ENCODE peak calls at places on chromosomes 5 and 9, in six cellular contexts. G is A549, B is HepG2, N is K562, X is endothelial cell of umbilical vein, J is GM12878. E is an unnamed sample.

GRCh38 chr5:148374693-148375360 is 8.9 kb upstream of the FBXO38 start:
- DNase-seq in G (peak), B (peak), N (peak), X (peak), J (no peak), E (peak)

GRCh38 chr9:115099891-115100290 is 18.1 kb downstream of the TNC start:
- DNase-seq in G (no peak), B (no peak), N (no peak), X (no peak), J (no peak), E (no peak)

GRCh38 chr5:149486726-149487635 is 64.3 kb downstream of the CSNK1A1 start:
- DNase-seq in G (no peak), B (peak), N (no peak), X (peak), J (no peak), E (no peak)

GRCh38 chr9:89463986-89464901 is 33.7 kb downstream of the SEMA4D start:
- DNase-seq in G (no peak), B (no peak), N (no peak), X (no peak), J (peak), E (peak)

GRCh38 chr5:24401767-24402166 is 243.0 kb downstream of the CDH10 start:
- DNase-seq in G (peak), B (no peak), N (no peak), X (no peak), J (no peak), E (no peak)

GRCh38 chr9:92136184-92136858 is 21.1 kb upstream of the SPTLC1 start:
- DNase-seq in G (no peak), B (no peak), N (no peak), X (no peak), J (no peak), E (no peak)

GRCh38 chr9:20592673-20593072 is 29.6 kb downstream of the MLLT3 start:
- DNase-seq in G (no peak), B (no peak), N (no peak), X (peak), J (no peak), E (no peak)

GRCh38 chr9:42852133-42852532 is 668.7 kb downstream of the SPATA31A6 start:
- DNase-seq in G (peak), B (peak), N (no peak), X (no peak), J (no peak), E (peak)

GRCh38 chr9:24832307-24832706 is 286.6 kb upstream of the IZUMO3 start:
- DNase-seq in G (peak), B (peak), N (no peak), X (no peak), J (no peak), E (peak)

GRCh38 chr5:73763300-73764032 is 137.5 kb downstream of the ARHGEF28 start:
- DNase-seq in G (peak), B (peak), N (no peak), X (no peak), J (no peak), E (no peak)

GRCh38 chr5:113866763-113867162 is 353.3 kb downstream of the YTHDC2 start:
- DNase-seq in G (no peak), B (no peak), N (no peak), X (no peak), J (no peak), E (no peak)

GRCh38 chr5:23506329-23507236 is 826 bp upstream of the PRDM9 start:
- DNase-seq in G (peak), B (peak), N (no peak), X (no peak), J (no peak), E (peak)

GRCh38 chr9:573551-574410 is 267.7 kb upstream of the DMRT1 start:
- DNase-seq in G (no peak), B (peak), N (no peak), X (no peak), J (no peak), E (no peak)

GRCh38 chr5:138542120-138542955 is 698 bp downstream of the ETF1 start:
- DNase-seq in G (no peak), B (no peak), N (peak), X (peak), J (no peak), E (peak)

GRCh38 chr5:172634106-172634899 is 6.8 kb upstream of the NEURL1B start:
- DNase-seq in G (no peak), B (no peak), N (no peak), X (no peak), J (no peak), E (no peak)

GRCh38 chr9:127437497-127438264 is 13.5 kb downstream of the ZNF79 start:
- DNase-seq in G (no peak), B (no peak), N (no peak), X (no peak), J (no peak), E (no peak)

GRCh38 chr5:122723606-122724352 is 51.1 kb upstream of the SNX2 start:
- DNase-seq in G (no peak), B (no peak), N (no peak), X (no peak), J (peak), E (no peak)

GRCh38 chr9:135718616-135719015 is 16.6 kb downstream of the KCNT1 start:
- DNase-seq in G (peak), B (peak), N (no peak), X (peak), J (no peak), E (peak)

GRCh38 chr9:38622083-38622674 is 1.8 kb upstream of the ANKRD18A start:
- DNase-seq in G (peak), B (peak), N (no peak), X (no peak), J (no peak), E (peak)

GRCh38 chr5:93296338-93296737 is 284.7 kb downstream of the NR2F1-AS1 start:
- DNase-seq in G (no peak), B (no peak), N (no peak), X (peak), J (no peak), E (no peak)

GRCh38 chr5:39009280-39009679 is 64.9 kb downstream of the RICTOR start:
- DNase-seq in G (no peak), B (no peak), N (no peak), X (no peak), J (no peak), E (no peak)

GRCh38 chr5:125602184-125602583 is 821.0 kb upstream of the GRAMD2B start:
- DNase-seq in G (no peak), B (no peak), N (no peak), X (no peak), J (no peak), E (no peak)

GRCh38 chr9:134704499-134704898 is 62.9 kb downstream of the COL5A1 start:
- DNase-seq in G (no peak), B (no peak), N (no peak), X (peak), J (no peak), E (no peak)

GRCh38 chr9:129311638-129312037 is 133.6 kb upstream of the IER5L start:
- DNase-seq in G (no peak), B (no peak), N (no peak), X (no peak), J (no peak), E (no peak)

GRCh38 chr5:102536323-102536928 is 37.6 kb upstream of the SLCO6A1 start:
- DNase-seq in G (peak), B (no peak), N (no peak), X (peak), J (no peak), E (peak)
- TF ChIP-seq CTCF in G (peak), B (no peak), N (no peak), X (no peak), J (peak), E (no peak)

DNA sequence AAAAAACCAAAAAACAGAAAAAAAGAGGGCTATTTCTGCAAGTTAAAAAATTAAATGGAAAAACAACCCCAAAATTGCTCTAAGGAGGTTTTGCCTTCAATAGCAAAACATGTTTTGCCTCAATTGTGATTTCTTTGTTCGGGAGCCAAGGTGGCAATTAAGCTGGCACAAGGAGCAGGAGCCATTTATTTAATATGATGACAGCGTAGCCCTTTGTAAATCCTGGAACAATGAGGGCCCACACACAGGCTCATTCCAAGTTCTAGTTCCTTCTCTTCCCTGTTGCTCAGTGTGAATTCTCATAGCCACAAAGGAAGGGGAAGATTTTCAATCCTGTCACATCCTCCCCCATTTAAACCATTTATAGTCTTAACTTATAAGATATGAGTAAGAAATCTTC is 353.2 kb downstream of the PDE4D start:
- DNase-seq in G (no peak), B (no peak), N (no peak), X (peak), J (no peak), E (no peak)
- TF ChIP-seq MYC in G (no peak), B (no peak), N (no peak), X (no peak), J (no peak), E (no peak)

GRCh38 chr5:161546463-161547301 is at the start of gene GABRB2:
- DNase-seq in G (peak), B (peak), N (no peak), X (peak), J (peak), E (peak)
- H3K4me3 ChIP-seq in G (peak), B (peak), N (no peak), X (no peak), J (peak), E (peak)

GRCh38 chr5:53120165-53120564 is 10.6 kb upstream of the MOCS2 start:
- DNase-seq in G (no peak), B (no peak), N (no peak), X (no peak), J (no peak), E (no peak)

GRCh38 chr5:53127107-53127506 is 17.6 kb upstream of the MOCS2 start:
- DNase-seq in G (no peak), B (no peak), N (no peak), X (no peak), J (no peak), E (no peak)

GRCh38 chr5:53126514-53126913 is 17.0 kb upstream of the MOCS2 start:
- DNase-seq in G (no peak), B (no peak), N (no peak), X (no peak), J (no peak), E (no peak)

GRCh38 chr5:53128481-53128880 is 18.9 kb upstream of the MOCS2 start:
- DNase-seq in G (no peak), B (no peak), N (no peak), X (no peak), J (no peak), E (no peak)

DNA sequence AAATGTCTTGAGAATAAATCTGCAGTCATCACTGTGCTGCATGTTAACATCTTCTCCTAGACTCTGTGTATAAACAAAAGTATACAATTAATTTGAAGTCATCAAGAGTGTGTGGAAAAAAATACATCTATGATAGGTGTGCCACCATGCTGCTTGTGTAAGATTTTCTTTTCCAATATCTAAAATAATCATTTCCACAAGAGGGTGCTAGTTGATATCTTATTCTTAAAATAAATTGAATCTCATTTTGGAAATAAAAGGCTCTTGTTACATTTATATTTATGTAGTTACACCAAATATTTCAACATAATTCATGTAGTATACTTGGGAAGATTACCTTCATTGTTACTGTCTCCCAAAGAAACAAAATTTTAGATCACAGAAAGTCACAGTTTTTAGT is 14.1 kb upstream of the MOCS2 start:
- DNase-seq in G (no peak), B (no peak), N (no peak), X (peak), J (no peak), E (no peak)
- TF ChIP-seq CTCF in G (peak), B (no peak), N (peak), X (no peak), J (no peak), E (no peak)

GRCh38 chr5:82694886-82695285 is 382.3 kb downstream of the TMEM167A start:
- DNase-seq in G (no peak), B (no peak), N (no peak), X (no peak), J (no peak), E (no peak)

GRCh38 chr5:82692826-82693225 is 384.4 kb downstream of the TMEM167A start:
- DNase-seq in G (no peak), B (no peak), N (no peak), X (no peak), J (no peak), E (no peak)
- TF ChIP-seq MYC in G (no peak), B (no peak), N (no peak), X (no peak), J (no peak), E (no peak)

GRCh38 chr5:174183701-174184100 is 138.2 kb downstream of the NSG2 start:
- DNase-seq in G (no peak), B (no peak), N (no peak), X (no peak), J (no peak), E (no peak)

GRCh38 chr5:174187481-174187880 is 142.0 kb downstream of the NSG2 start:
- DNase-seq in G (no peak), B (no peak), N (no peak), X (no peak), J (no peak), E (no peak)

GRCh38 chr5:174186096-174186495 is 140.6 kb downstream of the NSG2 start:
- DNase-seq in G (no peak), B (no peak), N (no peak), X (no peak), J (no peak), E (no peak)

GRCh38 chr5:174187001-174187400 is 141.5 kb downstream of the NSG2 start:
- DNase-seq in G (no peak), B (no peak), N (no peak), X (no peak), J (no peak), E (no peak)

DNA sequence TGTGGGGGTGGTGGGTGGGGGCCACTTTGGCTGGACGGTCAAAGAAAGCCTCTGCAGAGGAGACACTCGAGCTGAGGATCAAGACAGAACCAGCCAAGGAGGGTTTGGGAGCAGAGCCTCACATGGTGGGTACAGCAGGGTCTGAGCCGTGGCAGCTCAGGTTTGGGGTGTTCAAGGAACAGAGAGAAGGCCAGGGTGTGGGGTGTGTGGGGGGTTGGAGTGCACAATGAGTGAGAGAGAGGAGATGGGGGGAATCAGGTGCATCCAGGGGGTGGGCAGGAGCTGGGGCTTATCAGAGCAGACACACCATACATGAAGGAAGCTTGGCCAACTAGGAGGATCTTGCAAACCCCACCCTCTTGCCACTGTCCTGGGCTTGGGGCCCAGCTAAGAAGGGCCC is 140.0 kb downstream of the NSG2 start:
- DNase-seq in G (no peak), B (no peak), N (no peak), X (no peak), J (no peak), E (no peak)
- H3K4me3 ChIP-seq in G (no peak), B (no peak), N (no peak), X (no peak), J (no peak), E (no peak)

DNA sequence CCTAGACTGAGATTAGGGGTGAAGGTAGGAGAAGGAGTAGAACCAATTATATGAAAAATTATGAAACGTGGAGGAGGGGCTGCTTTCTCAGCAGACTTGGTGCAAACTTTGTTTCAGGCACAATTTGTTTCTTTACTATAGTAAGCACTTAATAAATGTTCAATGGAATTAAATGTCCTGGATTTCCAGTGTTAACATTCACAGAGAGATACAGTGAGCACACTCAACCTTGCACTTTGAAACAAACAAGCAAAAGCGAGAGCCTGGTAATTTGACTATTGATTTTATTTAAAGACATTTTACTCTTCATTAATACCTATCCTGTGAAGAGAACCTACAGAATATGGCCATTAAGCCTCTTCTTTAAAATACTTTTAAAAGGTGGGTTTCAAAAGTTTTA is 933 bp downstream of the LECT2 start:
- DNase-seq in G (no peak), B (no peak), N (no peak), X (no peak), J (no peak), E (no peak)
- TF ChIP-seq CTCF in G (no peak), B (no peak), N (no peak), X (no peak), J (no peak), E (no peak)

GRCh38 chr9:98460704-98461103 is 205.3 kb upstream of the TBC1D2 start:
- DNase-seq in G (no peak), B (no peak), N (peak), X (no peak), J (no peak), E (no peak)
- TF ChIP-seq MYC in G (no peak), B (no peak), N (no peak), X (no peak), J (no peak), E (no peak)

E was measured in NB4.